ENCODE peak calls at places on chromosomes 3 and 15, in seven cellular contexts. F is right atrium auricular region, E is glutamatergic neuron, Y is nephron progenitor cell, X is ovary, J is heart left ventricle, N is esophagus squamous epithelium. M is an unnamed sample.

GRCh38 chr3:187788984-187789857 is 44.0 kb upstream of the BCL6 start:
- DNase-seq in F (no peak), E (no peak), Y (no peak), X (no peak), J (no peak), N (no peak), M (no peak)

GRCh38 chr15:45862034-45862433 is 227.2 kb downstream of the SQOR start:
- DNase-seq in F (no peak), E (no peak), Y (no peak), X (no peak), J (no peak), N (no peak), M (no peak)

GRCh38 chr3:184683900-184684560 is 27.8 kb downstream of the MAGEF1 start:
- DNase-seq in F (no peak), E (no peak), Y (no peak), X (no peak), J (no peak), N (no peak), M (no peak)

GRCh38 chr15:25052191-25052999 is 97.6 kb downstream of the SNRPN start:
- DNase-seq in F (peak), E (no peak), Y (no peak), X (no peak), J (no peak), N (no peak), M (no peak)

GRCh38 chr15:36495464-36495863 is 84.0 kb upstream of the CDIN1 start:
- DNase-seq in F (no peak), E (no peak), Y (no peak), X (no peak), J (no peak), N (no peak), M (no peak)

GRCh38 chr15:28913171-28913765 is 27.5 kb downstream of the APBA2 start:
- DNase-seq in F (no peak), E (no peak), Y (no peak), X (no peak), J (no peak), N (no peak), M (no peak)

GRCh38 chr3:83321891-83322290 is 1560.4 kb upstream of the GBE1 start:
- DNase-seq in F (no peak), E (no peak), Y (no peak), X (no peak), J (no peak), N (no peak), M (no peak)

GRCh38 chr15:66796343-66796742 is 94.3 kb downstream of the SMAD6 start:
- DNase-seq in F (no peak), E (no peak), Y (no peak), X (no peak), J (no peak), N (no peak), M (no peak)

GRCh38 chr15:100438570-100438969 is 90.2 kb downstream of the CERS3 start:
- DNase-seq in F (peak), E (no peak), Y (no peak), X (peak), J (peak), N (no peak), M (no peak)

GRCh38 chr3:152833089-152833488 is 1.8 kb upstream of the P2RY1 start:
- DNase-seq in F (no peak), E (no peak), Y (no peak), X (no peak), J (no peak), N (no peak), M (no peak)

GRCh38 chr3:152834354-152835310 is at the start of gene P2RY1:
- DNase-seq in F (peak), E (peak), Y (peak), X (peak), J (peak), N (no peak), M (peak)

GRCh38 chr3:152832046-152832445 is 2.9 kb upstream of the P2RY1 start:
- DNase-seq in F (no peak), E (no peak), Y (no peak), X (no peak), J (no peak), N (no peak), M (no peak)

GRCh38 chr3:152836269-152836668 is 1.3 kb downstream of the P2RY1 start:
- DNase-seq in F (no peak), E (no peak), Y (no peak), X (peak), J (no peak), N (no peak), M (no peak)

GRCh38 chr3:152835311-152836102 is 576 bp downstream of the P2RY1 start:
- DNase-seq in F (peak), E (peak), Y (peak), X (peak), J (peak), N (no peak), M (no peak)
- TF ChIP-seq CTCF in F (peak), E (no peak), Y (peak), X (no peak), J (peak), N (peak), M (peak)

DNA sequence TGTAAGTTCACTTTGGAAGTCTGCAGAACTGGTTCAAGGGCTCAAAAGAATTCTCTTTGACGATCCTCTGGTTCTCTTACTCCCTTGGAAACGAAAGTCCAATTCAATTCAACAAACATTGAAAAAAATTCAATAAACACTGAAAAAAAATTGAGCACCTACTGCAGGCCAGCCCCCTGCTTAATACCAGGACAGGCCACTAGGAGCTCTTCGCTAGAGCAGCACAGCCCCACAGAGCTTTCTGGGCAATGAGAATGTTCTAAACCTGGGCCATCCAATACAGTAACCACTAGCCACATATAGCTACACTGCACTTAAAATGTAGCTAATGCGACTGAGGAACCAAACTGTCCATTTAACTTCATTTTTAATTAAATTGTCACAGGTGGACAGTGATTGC is 50.4 kb upstream of the DCLK3 start:
- DNase-seq in F (no peak), E (no peak), Y (no peak), X (no peak), J (no peak), N (no peak), M (peak)
- TF ChIP-seq CTCF in F (peak), E (peak), Y (peak), X (no peak), J (no peak), N (no peak), M (no peak)

DNA sequence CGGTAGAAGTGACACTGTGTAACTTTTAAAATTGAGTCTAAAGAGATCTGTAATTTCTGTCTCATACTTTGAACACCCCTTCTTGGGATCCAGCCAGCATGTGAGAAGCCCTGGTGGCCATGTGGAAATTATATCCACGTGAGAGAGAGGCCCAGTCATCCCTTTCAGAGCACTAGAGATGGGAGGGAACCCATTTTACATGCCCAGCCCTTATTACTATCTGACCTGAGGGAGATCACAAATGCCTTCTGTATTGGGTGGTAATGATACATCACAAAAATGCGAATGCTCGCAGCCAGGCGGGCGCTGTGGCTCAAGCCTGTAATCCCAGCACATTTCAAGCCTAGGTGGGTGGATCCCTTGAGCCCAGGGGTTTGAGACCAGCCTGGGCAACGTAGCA is 27.3 kb upstream of the TRAK1 start:
- DNase-seq in F (no peak), E (no peak), Y (no peak), X (no peak), J (no peak), N (no peak), M (peak)
- TF ChIP-seq CTCF in F (no peak), E (no peak), Y (no peak), X (no peak), J (no peak), N (no peak), M (no peak)

GRCh38 chr3:133377396-133377795 is 22.5 kb upstream of the BFSP2 start:
- DNase-seq in F (no peak), E (no peak), Y (no peak), X (no peak), J (no peak), N (no peak), M (no peak)

GRCh38 chr3:133371676-133372075 is 28.2 kb upstream of the BFSP2 start:
- DNase-seq in F (peak), E (no peak), Y (no peak), X (no peak), J (no peak), N (no peak), M (peak)

GRCh38 chr3:133376805-133377204 is 23.1 kb upstream of the BFSP2 start:
- DNase-seq in F (no peak), E (no peak), Y (no peak), X (no peak), J (no peak), N (no peak), M (no peak)

GRCh38 chr3:133371181-133371580 is 28.7 kb upstream of the BFSP2 start:
- DNase-seq in F (peak), E (no peak), Y (no peak), X (no peak), J (no peak), N (no peak), M (peak)

DNA sequence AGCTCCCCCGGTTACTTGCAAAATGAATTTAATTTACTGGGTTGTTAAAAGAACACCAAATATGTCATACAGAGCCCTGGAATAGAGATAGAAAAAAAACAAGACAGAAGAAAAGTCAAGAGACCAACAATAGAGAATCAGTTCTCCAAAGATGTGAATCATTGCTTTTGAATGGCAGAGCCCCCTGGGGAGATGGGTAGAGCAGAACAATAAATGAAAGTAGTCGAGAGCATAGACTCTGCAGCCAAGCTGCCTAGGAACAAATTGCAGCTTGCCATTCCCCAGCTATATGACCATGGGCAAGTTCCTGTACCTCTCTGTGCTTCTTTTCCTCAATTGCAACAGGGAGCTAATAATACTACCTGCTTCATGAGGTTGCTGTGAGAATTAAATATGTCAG is 25.1 kb upstream of the BFSP2 start:
- DNase-seq in F (no peak), E (no peak), Y (no peak), X (no peak), J (no peak), N (no peak), M (no peak)
- TF ChIP-seq CTCF in F (no peak), E (no peak), Y (no peak), X (no peak), J (no peak), N (no peak), M (no peak)

GRCh38 chr3:23368731-23369130 is 165.6 kb downstream of the UBE2E2 start:
- DNase-seq in F (no peak), E (no peak), Y (no peak), X (no peak), J (no peak), N (no peak), M (no peak)

GRCh38 chr3:23377928-23378672 is 175.0 kb downstream of the UBE2E2 start:
- DNase-seq in F (no peak), E (no peak), Y (no peak), X (no peak), J (no peak), N (no peak), M (no peak)

GRCh38 chr3:23376516-23377248 is 173.6 kb downstream of the UBE2E2 start:
- DNase-seq in F (no peak), E (no peak), Y (no peak), X (no peak), J (no peak), N (no peak), M (no peak)

GRCh38 chr3:23372296-23372695 is 169.2 kb downstream of the UBE2E2 start:
- DNase-seq in F (no peak), E (no peak), Y (no peak), X (no peak), J (no peak), N (no peak), M (no peak)
- TF ChIP-seq CTCF in F (no peak), E (no peak), Y (no peak), X (no peak), J (no peak), N (no peak), M (peak)

GRCh38 chr3:96813134-96813819 is 1.1 kb upstream of the EPHA6 start:
- DNase-seq in F (peak), E (peak), Y (peak), X (peak), J (peak), N (no peak), M (peak)

GRCh38 chr3:96814581-96815567 is at the start of gene EPHA6:
- DNase-seq in F (no peak), E (peak), Y (peak), X (peak), J (no peak), N (no peak), M (no peak)

DNA sequence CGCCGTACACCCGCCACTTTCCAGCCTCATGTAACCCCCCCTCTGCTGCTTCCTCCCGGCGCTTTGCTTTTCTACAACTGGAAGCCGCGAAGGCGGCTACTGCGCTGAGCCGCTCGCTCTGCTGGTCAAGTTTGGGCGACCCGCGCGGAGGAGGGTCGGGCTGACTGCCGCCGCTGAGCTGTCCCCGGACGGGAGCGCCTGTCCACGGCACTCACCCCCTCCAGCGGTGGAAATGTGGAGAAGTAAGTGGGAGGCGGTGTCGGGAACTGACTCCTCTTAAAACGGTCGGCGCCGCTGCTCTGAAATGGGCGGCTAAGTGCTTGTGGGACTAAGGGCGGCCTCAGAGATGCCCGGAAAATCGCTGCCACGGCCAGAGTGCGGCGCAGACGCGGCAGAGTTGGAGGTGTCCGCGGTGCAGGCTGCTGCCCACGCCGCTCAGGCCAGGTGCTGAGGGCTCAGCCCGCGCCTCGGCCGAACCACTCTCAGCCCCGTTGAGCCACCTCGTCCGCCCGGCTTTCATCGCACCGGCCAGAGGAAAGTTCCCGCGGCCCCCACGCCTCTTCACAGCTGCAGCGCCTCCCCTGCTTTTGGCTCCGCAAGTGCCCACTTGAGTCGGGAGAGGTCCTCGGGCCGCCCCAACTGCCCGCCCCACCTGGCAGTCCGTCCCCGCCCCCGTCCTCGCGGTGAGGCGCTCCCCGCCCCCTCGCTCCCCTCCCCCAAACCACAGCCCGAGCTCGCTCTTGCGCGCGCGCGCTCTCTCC is 394 bp upstream of the EPHA6 start:
- DNase-seq in F (peak), E (peak), Y (peak), X (peak), J (peak), N (no peak), M (peak)
- TF ChIP-seq CTCF in F (no peak), E (no peak), Y (no peak), X (no peak), J (no peak), N (no peak), M (peak)

M was measured in osteocyte.